ENCODE peak calls at places on chromosomes 7 and 10, in nine cellular contexts. O, D, P, Y, T, A, Z, F and J are unnamed samples.

GRCh38 chr10:7003821-7004220 is 407.0 kb downstream of the SFMBT2 start:
- DNase-seq in O (no peak), D (no peak), P (no peak), Y (no peak), T (no peak), A (no peak), Z (no peak), F (no peak), J (no peak)

GRCh38 chr10:8095962-8096361 is 41.5 kb downstream of the GATA3 start:
- DNase-seq in O (no peak), D (no peak), P (no peak), Y (no peak), T (no peak), A (no peak), Z (no peak), F (no peak), J (no peak)

GRCh38 chr10:48501806-48502771 is 102.8 kb downstream of the ARHGAP22 start:
- DNase-seq in O (no peak), D (no peak), P (no peak), Y (no peak), T (no peak), A (no peak), Z (no peak), F (peak; percentile 40), J (no peak)

GRCh38 chr7:38335490-38336135 is 62.2 kb upstream of the TARP start:
- DNase-seq in O (peak; percentile 46), D (peak; percentile 81), P (peak; percentile 33), Y (peak; percentile 81), T (peak; percentile 81), A (peak; percentile 90), Z (peak; percentile 68), F (peak; percentile 88), J (peak; percentile 16)

GRCh38 chr7:158815046-158815445 is 14.3 kb downstream of the ESYT2 start:
- DNase-seq in O (no peak), D (no peak), P (no peak), Y (no peak), T (no peak), A (no peak), Z (no peak), F (no peak), J (no peak)

GRCh38 chr10:69501657-69502056 is 50.4 kb downstream of the TSPAN15 start:
- DNase-seq in O (no peak), D (no peak), P (no peak), Y (peak; percentile 28), T (no peak), A (no peak), Z (no peak), F (peak; percentile 25), J (no peak)

GRCh38 chr10:13938940-13939339 is 352.2 kb downstream of the PRPF18 start:
- DNase-seq in O (no peak), D (no peak), P (no peak), Y (no peak), T (no peak), A (no peak), Z (no peak), F (no peak), J (no peak)

GRCh38 chr7:105589221-105590077 is 8.2 kb upstream of the EFCAB10 start:
- DNase-seq in O (peak; percentile 60), D (peak; percentile 92), P (peak; percentile 21), Y (no peak), T (no peak), A (peak; percentile 92), Z (peak; percentile 29), F (peak; percentile 77), J (peak; percentile 43)

GRCh38 chr7:73885975-73886798 is 25.2 kb downstream of the TMEM270 start:
- DNase-seq in O (no peak), D (no peak), P (no peak), Y (no peak), T (peak; percentile 74), A (no peak), Z (no peak), F (peak; percentile 91), J (no peak)

GRCh38 chr7:151243411-151244155 is 4.9 kb downstream of the SMARCD3 start:
- DNase-seq in O (no peak), D (no peak), P (no peak), Y (peak; percentile 41), T (no peak), A (peak; percentile 75), Z (peak; percentile 22), F (no peak), J (no peak)

GRCh38 chr7:47292832-47293309 is 289.0 kb downstream of the TNS3 start:
- DNase-seq in O (no peak), D (no peak), P (no peak), Y (no peak), T (no peak), A (no peak), Z (no peak), F (no peak), J (no peak)
- H3K27ac ChIP-seq in O (no peak overlapping the region), D (peak overlapping the region; percentile 92), P (no peak overlapping the region), Y (no peak overlapping the region), T (peak overlapping the region; percentile 85), A (no peak overlapping the region), Z (no peak overlapping the region), F (peak overlapping the region; percentile 65), J (peak overlapping the region; percentile 96)

GRCh38 chr7:107971613-107972012 is 31.3 kb downstream of the LAMB1 start:
- DNase-seq in O (no peak), D (no peak), P (no peak), Y (no peak), T (peak; percentile 48), A (no peak), Z (no peak), F (peak; percentile 81), J (no peak)
- H3K27ac ChIP-seq in O (no peak overlapping the region), D (no peak overlapping the region), P (no peak overlapping the region), Y (peak overlapping the region; percentile 27), T (peak overlapping the region; percentile 32), A (no peak overlapping the region), Z (no peak overlapping the region), F (peak overlapping the region; percentile 65), J (peak overlapping the region; percentile 83)

GRCh38 chr7:6448943-6449543 is 1.3 kb upstream of the DAGLB start:
- DNase-seq in O (no peak), D (no peak), P (no peak), Y (peak; percentile 53), T (no peak), A (no peak), Z (no peak), F (no peak), J (no peak)

GRCh38 chr7:6451224-6451705 is 3.5 kb upstream of the DAGLB start:
- DNase-seq in O (no peak), D (no peak), P (no peak), Y (no peak), T (no peak), A (no peak), Z (no peak), F (no peak), J (no peak)

GRCh38 chr7:6453737-6454136 is 6.0 kb upstream of the DAGLB start:
- DNase-seq in O (no peak), D (peak; percentile 92), P (no peak), Y (no peak), T (no peak), A (no peak), Z (no peak), F (peak; percentile 26), J (peak; percentile 94)
- H3K27ac ChIP-seq in O (no peak overlapping the region), D (peak overlapping the region; percentile 43), P (no peak overlapping the region), Y (no peak overlapping the region), T (no peak overlapping the region), A (no peak overlapping the region), Z (no peak overlapping the region), F (no peak overlapping the region), J (peak overlapping the region; percentile 70)

DNA sequence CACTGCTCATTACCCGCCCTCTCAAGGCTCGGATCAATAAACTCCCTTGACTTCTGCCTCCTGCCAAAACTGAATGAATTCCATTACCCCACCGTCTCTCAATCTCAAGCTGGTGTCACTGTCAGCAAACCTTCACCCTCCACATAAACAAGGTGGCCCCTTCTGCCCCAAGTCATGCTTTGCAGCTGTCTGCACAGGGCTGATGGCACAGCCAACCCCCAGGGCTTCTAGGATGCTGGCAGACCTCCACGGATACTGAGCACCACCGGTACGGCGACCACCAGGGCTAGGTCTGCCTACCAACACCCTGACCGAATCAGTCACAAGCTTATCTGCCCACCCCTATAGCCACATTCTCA is 46.1 kb downstream of the PARD3 start:
- DNase-seq in O (no peak), D (no peak), P (no peak), Y (no peak), T (no peak), A (no peak), Z (no peak), F (no peak), J (no peak)
- H3K27ac ChIP-seq in O (no peak overlapping the region), D (peak overlapping the region; percentile 67), P (no peak overlapping the region), Y (no peak overlapping the region), T (peak overlapping the region; percentile 76), A (no peak overlapping the region), Z (no peak overlapping the region), F (peak overlapping the region; percentile 53), J (peak overlapping the region; percentile 43)

DNA sequence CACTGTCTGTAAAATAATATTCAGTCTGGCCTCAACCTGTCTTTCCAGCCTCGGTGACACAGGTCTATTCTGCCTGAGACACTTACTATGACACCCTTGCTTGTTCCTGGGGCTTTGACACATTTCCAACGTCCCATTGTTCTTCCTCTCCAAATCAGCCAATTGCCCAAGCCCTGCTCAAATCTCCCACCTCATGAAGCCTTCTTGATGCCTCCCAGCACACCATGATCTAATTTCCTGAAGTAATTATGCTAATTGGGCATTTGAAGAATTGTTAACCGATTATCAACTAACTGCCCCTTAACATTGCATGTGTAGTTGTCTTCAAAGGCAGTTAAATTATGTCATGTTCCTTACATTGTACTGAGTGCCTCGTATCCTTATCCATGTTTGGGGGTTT is 33.1 kb downstream of the CAV1 start:
- DNase-seq in O (no peak), D (no peak), P (no peak), Y (no peak), T (no peak), A (no peak), Z (no peak), F (no peak), J (no peak)
- H3K27ac ChIP-seq in O (no peak overlapping the region), D (no peak overlapping the region), P (no peak overlapping the region), Y (no peak overlapping the region), T (no peak overlapping the region), A (no peak overlapping the region), Z (no peak overlapping the region), F (no peak overlapping the region), J (no peak overlapping the region)

DNA sequence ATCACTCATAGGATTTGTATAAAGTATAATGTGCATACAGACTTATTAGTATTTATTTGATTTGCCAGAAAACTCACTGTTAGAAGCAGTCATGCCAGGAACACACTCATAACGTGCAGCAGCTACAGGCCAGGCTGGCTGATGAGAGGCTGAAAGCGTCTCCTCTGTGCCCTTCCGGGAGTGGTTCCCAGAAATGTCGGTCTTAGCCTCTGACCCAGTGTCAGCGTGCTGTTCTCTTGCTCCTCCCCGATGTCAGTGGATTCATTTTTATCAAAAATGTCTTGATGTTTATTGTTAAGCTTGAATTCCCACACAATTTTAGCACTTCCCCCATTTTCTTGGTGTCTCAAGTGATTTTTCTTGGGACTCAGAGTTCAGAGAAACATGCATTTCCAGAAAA is 33.3 kb upstream of the GARS1 start:
- DNase-seq in O (no peak), D (no peak), P (no peak), Y (no peak), T (no peak), A (no peak), Z (no peak), F (no peak), J (no peak)
- H3K27ac ChIP-seq in O (peak overlapping the region; percentile 18), D (peak overlapping the region; percentile 65), P (no peak overlapping the region), Y (no peak overlapping the region), T (no peak overlapping the region), A (no peak overlapping the region), Z (no peak overlapping the region), F (no peak overlapping the region), J (no peak overlapping the region)

GRCh38 chr10:86410542-86411124 is 44.0 kb upstream of the GRID1 start:
- DNase-seq in O (no peak), D (peak; percentile 57), P (no peak), Y (no peak), T (no peak), A (no peak), Z (no peak), F (no peak), J (no peak)
- H3K27ac ChIP-seq in O (peak overlapping the region; percentile 71), D (no peak overlapping the region), P (no peak overlapping the region), Y (peak overlapping the region; percentile 33), T (no peak overlapping the region), A (peak overlapping the region; percentile 91), Z (peak overlapping the region; percentile 54), F (peak overlapping the region; percentile 56), J (no peak overlapping the region)